ENCODE peak calls at places on chromosome 12, in four cellular contexts. P is heart right ventricle, I is HCT116, K is fibroblast of lung. Y is an unnamed sample.

GRCh38 chr12:76337583-76337982 is 10.6 kb downstream of the BBS10 start:
- DNase-seq in P (no peak), I (no peak), K (peak; percentile 56), Y (no peak)

GRCh38 chr12:92134638-92135274 is 10.9 kb downstream of the BTG1 start:
- DNase-seq in P (no peak), I (no peak), K (peak; percentile 86), Y (no peak)

GRCh38 chr12:93127582-93128331 is 198.7 kb upstream of the EEA1 start:
- DNase-seq in P (peak; percentile 72), I (no peak), K (peak; percentile 97), Y (no peak)

GRCh38 chr12:11553871-11554533 is 95.5 kb upstream of the ETV6 start:
- DNase-seq in P (no peak), I (peak; percentile 56), K (peak; percentile 64), Y (peak; percentile 13)

GRCh38 chr12:68532204-68532886 is 78.4 kb upstream of the RAP1B start:
- DNase-seq in P (no peak), I (no peak), K (peak; percentile 21), Y (no peak)

GRCh38 chr12:29426516-29426915 is 45.5 kb upstream of the ERGIC2 start:
- DNase-seq in P (no peak), I (no peak), K (no peak), Y (no peak)

GRCh38 chr12:31321565-31322228 is 4.3 kb downstream of the SINHCAF start:
- DNase-seq in P (no peak), I (no peak), K (peak; percentile 39), Y (no peak)

GRCh38 chr12:104360988-104361707 is 57.6 kb downstream of the EID3 start:
- DNase-seq in P (no peak), I (no peak), K (no peak), Y (no peak)

GRCh38 chr12:104636496-104636895 is 179.7 kb downstream of the CHST11 start:
- DNase-seq in P (no peak), I (no peak), K (no peak), Y (no peak)

GRCh38 chr12:31818623-31819268 is 89.9 kb upstream of the AMN1 start:
- DNase-seq in P (no peak), I (no peak), K (no peak), Y (no peak)

GRCh38 chr12:79373896-79374499 is 316.8 kb downstream of the PAWR start:
- DNase-seq in P (no peak), I (no peak), K (peak; percentile 41), Y (no peak)

GRCh38 chr12:78156751-78157150 is 326.1 kb downstream of the NAV3 start:
- DNase-seq in P (no peak), I (no peak), K (peak; percentile 21), Y (no peak)

GRCh38 chr12:106254724-106255123 is 6.9 kb upstream of the CKAP4 start:
- DNase-seq in P (no peak), I (no peak), K (no peak), Y (no peak)

GRCh38 chr12:80580254-80580653 is 127.2 kb upstream of the MYF6 start:
- DNase-seq in P (no peak), I (no peak), K (peak; percentile 95), Y (no peak)

GRCh38 chr12:107349008-107349747 is 255.8 kb upstream of the CRY1 start:
- DNase-seq in P (no peak), I (peak; percentile 94), K (peak; percentile 35), Y (peak; percentile 27)

GRCh38 chr12:10497602-10498001 is 8.1 kb upstream of the EIF2S3B start:
- DNase-seq in P (no peak), I (no peak), K (peak; percentile 3), Y (no peak)

GRCh38 chr12:127489055-127489454 is 777.9 kb upstream of the TMEM132C start:
- DNase-seq in P (no peak), I (no peak), K (no peak), Y (no peak)

GRCh38 chr12:113700943-113701342 is 229.3 kb upstream of the LHX5 start:
- DNase-seq in P (no peak), I (no peak), K (peak; percentile 7), Y (peak; percentile 17)

GRCh38 chr12:100539209-100539608 is 34.3 kb upstream of the GAS2L3 start:
- DNase-seq in P (no peak), I (no peak), K (peak; percentile 43), Y (no peak)

GRCh38 chr12:77736219-77736965 is 94.3 kb upstream of the NAV3 start:
- DNase-seq in P (no peak), I (no peak), K (no peak), Y (no peak)

GRCh38 chr12:55068416-55069010 is 48.7 kb downstream of the NEUROD4 start:
- DNase-seq in P (no peak), I (peak; percentile 51), K (peak; percentile 54), Y (peak; percentile 35)

GRCh38 chr12:91947459-91947858 is 198.2 kb downstream of the BTG1 start:
- DNase-seq in P (no peak), I (no peak), K (no peak), Y (no peak)

GRCh38 chr12:126784328-126784921 is 1482.5 kb upstream of the TMEM132C start:
- DNase-seq in P (peak; percentile 13), I (peak; percentile 66), K (no peak), Y (no peak)

GRCh38 chr12:87368259-87368658 is 660.9 kb downstream of the C12orf50 start:
- DNase-seq in P (no peak), I (no peak), K (no peak), Y (no peak)

GRCh38 chr12:32532951-32533350 is 133.6 kb downstream of the FGD4 start:
- DNase-seq in P (no peak), I (no peak), K (no peak), Y (no peak)

GRCh38 chr12:15701721-15702156 is 87.4 kb downstream of the EPS8 start:
- DNase-seq in P (no peak), I (no peak), K (peak; percentile 67), Y (no peak)

GRCh38 chr12:74105434-74105833 is 432.2 kb upstream of the ATXN7L3B start:
- DNase-seq in P (no peak), I (no peak), K (no peak), Y (no peak)

GRCh38 chr12:62629971-62630739 is 163.5 kb downstream of the MON2 start:
- DNase-seq in P (no peak), I (no peak), K (no peak), Y (no peak)

GRCh38 chr12:62632521-62632920 is 165.9 kb downstream of the MON2 start:
- DNase-seq in P (peak; percentile 75), I (no peak), K (peak; percentile 14), Y (no peak)

GRCh38 chr12:62629413-62629812 is 162.8 kb downstream of the MON2 start:
- DNase-seq in P (no peak), I (no peak), K (no peak), Y (no peak)

GRCh38 chr12:62635630-62636029 is 169.0 kb downstream of the MON2 start:
- DNase-seq in P (no peak), I (no peak), K (no peak), Y (no peak)

DNA sequence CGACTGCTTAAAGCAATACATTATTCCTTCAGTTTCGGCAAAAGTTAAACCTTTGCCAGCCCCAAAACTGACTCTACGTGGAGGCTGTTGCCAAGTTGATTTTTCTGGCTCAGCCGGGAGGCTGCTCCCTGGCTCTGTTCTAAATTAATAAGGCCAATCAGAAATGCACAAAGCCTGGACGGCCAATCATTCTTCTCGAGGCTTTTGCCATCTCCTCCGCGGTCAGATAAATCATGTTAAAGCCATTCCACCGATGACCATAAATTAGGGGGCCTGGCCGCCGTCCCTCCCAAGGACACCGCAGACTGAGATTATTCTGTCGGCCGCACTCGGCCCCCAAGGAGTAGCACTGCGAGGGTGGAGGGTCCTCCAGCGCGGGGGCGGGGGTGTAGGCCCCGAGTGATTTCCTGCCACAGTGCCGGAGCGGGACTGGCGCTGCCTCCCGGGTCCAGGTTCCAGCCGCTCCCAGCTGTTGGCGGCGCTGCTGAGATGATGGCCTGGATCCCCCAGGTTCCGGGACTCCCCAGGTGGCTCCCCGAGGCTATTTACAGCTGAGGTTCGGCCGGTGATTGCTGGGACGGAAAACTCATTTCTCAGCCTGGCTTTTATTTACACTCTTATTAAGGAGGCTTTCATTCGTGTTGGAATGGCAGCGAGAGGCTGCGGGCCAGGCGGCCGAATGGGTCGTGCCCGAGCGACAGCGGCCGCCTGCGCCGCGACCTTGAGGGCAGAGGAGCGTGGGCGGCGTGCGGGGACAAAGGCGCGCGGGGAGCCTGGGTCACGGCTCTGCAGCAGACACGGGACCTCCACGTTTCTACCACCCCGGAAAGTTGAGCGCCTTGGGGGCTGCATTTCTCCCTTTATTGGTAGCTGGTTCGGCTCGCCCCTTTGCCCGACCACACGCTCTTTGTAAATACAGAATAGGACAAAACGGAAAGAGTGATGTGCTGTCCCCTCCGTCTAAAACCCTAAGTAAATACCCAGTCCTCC is 165.2 kb downstream of the MON2 start:
- DNase-seq in P (peak; percentile 66), I (no peak), K (peak; percentile 73), Y (peak; percentile 10)
- TF ChIP-seq CTCF in P (peak; percentile 33), I (no peak), K (peak; percentile 40), Y (peak; percentile 83)

GRCh38 chr12:57234233-57234570 is 4.7 kb downstream of the SHMT2 start:
- DNase-seq in P (no peak), I (no peak), K (no peak), Y (no peak)

GRCh38 chr12:57236224-57236924 is 6.9 kb downstream of the SHMT2 start:
- DNase-seq in P (no peak), I (no peak), K (no peak), Y (no peak)

GRCh38 chr12:57234571-57235011 is 5.1 kb downstream of the SHMT2 start:
- DNase-seq in P (no peak), I (no peak), K (no peak), Y (no peak)

GRCh38 chr12:57235728-57236131 is 6.2 kb downstream of the SHMT2 start:
- DNase-seq in P (no peak), I (no peak), K (no peak), Y (no peak)

GRCh38 chr12:57235012-57235727 is 5.7 kb downstream of the SHMT2 start:
- DNase-seq in P (peak; percentile 81), I (no peak), K (peak; percentile 84), Y (no peak)
- H3K4me1 ChIP-seq in P (peaks cover 69% of the 10 kb centered on the region), I (peaks cover 16% of the 10 kb centered on the region), K (peaks cover 41% of the 10 kb centered on the region), Y (peaks cover 17% of the 10 kb centered on the region)

DNA sequence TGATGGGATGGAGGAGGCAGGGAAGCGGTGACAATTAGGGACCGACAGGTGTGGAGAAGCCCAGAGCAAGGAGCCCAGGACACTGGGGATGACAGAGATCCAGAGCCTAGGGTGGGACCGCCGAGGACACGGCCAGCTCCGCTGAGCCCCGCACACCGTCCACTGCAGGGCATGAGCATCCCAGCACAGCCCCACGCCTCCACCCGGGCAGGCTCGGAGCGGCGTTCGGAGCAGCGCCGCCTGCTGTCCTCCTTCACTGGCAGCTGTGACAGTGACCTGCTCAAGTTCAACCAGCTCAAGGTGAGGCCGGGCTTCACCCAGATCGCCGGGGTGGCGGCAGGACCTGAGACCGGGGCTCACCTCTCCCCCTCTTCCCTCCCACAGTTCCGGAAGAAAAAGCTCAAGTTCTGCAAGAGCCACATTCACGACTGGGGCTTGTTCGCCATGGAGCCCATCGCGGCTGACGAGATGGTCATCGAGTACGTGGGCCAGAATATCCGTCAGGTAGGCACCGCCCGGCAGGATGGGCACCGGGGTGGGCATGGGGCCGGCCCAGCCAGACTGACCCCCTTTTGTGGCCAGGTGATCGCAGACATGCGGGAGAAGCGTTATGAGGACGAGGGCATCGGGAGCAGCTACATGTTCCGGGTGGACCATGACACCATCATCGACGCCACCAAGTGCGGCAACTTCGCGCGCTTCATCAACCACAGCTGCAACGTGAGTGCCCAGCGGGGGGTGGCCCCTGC is 23.7 kb downstream of the SETD1B start:
- DNase-seq in P (no peak), I (no peak), K (no peak), Y (no peak)
- TF ChIP-seq CTCF in P (no peak), I (no peak), K (no peak), Y (no peak)

DNA sequence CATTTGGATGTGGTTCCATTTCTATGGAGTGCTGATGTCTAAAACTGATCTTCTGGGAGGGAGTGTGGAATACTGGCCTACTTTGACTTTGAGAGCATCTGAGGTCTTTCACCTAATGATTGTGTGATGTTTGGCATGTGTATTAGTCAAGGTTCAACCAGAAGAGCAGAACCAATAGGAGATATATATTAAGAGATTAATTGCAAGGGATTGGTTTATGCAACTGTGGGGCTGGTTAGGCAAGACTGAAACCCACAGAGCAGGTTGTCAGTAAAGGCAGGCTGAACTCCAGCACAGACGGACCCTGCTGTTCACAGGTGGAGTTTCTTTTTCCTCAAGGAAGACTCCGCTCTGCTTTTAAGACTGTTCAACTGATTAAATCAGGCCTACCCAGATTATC is 11.6 kb downstream of the BMAL2 start:
- DNase-seq in P (no peak), I (no peak), K (no peak), Y (no peak)
- H3K4me1 ChIP-seq in P (no peaks in the 10 kb centered on the region), I (peaks cover 5% of the 10 kb centered on the region), K (peaks cover 10% of the 10 kb centered on the region), Y (peaks cover 19% of the 10 kb centered on the region)